ENCODE peak calls at places on chromosomes 2 and 18, in eight cellular contexts. B is pons; C is ureter; T is omental fat pad; H is stimulated activated CD4-positive, alpha-beta T cell treated with anti-CD3 and anti-CD28 coated beads, Interleukin-12 subunit alpha, Interleukin-12 subunit beta, amount 100 ng/mL, for 24 hours; F is SJSA1; Y is NCI-H2029; V is naive thymus-derived CD8-positive, alpha-beta T cell. A is an unnamed sample.

GRCh38 chr18:48680871-48681270 is 142.0 kb downstream of the CTIF start:
- DNase-seq in B (peak; percentile 68), C (peak; percentile 79), T (no peak), H (no peak), F (no peak), Y (no peak), V (no peak), A (peak; percentile 27)

GRCh38 chr2:225766431-225766830 is 366.9 kb downstream of the NYAP2 start:
- DNase-seq in B (no peak), C (no peak), T (no peak), H (no peak), F (no peak), Y (no peak), V (no peak), A (no peak)

GRCh38 chr18:54444309-54444914 is 86.7 kb downstream of the C18orf54 start:
- DNase-seq in B (peak; percentile 53), C (peak; percentile 55), T (no peak), H (peak; percentile 29), F (no peak), Y (no peak), V (no peak), A (peak; percentile 88)

GRCh38 chr18:8990276-8991031 is 112.0 kb upstream of the NDUFV2 start:
- DNase-seq in B (peak; percentile 11), C (no peak), T (no peak), H (no peak), F (no peak), Y (no peak), V (no peak), A (peak; percentile 41)

GRCh38 chr18:9101730-9102390 is 639 bp upstream of the NDUFV2 start:
- DNase-seq in B (peak; percentile 70), C (no peak), T (no peak), H (no peak), F (no peak), Y (peak; percentile 55), V (no peak), A (peak; percentile 62)

GRCh38 chr2:191165190-191165643 is 14.4 kb upstream of the STAT4 start:
- DNase-seq in B (peak; percentile 80), C (no peak), T (no peak), H (no peak), F (no peak), Y (no peak), V (no peak), A (peak; percentile 74)

GRCh38 chr2:64943387-64944150 is 45.6 kb upstream of the SLC1A4 start:
- DNase-seq in B (peak; percentile 72), C (peak; percentile 55), T (no peak), H (no peak), F (peak; percentile 61), Y (peak; percentile 56), V (no peak), A (peak; percentile 78)

GRCh38 chr2:106798826-106799552 is 87.0 kb downstream of the ST6GAL2 start:
- DNase-seq in B (no peak), C (no peak), T (no peak), H (no peak), F (no peak), Y (no peak), V (no peak), A (no peak)

GRCh38 chr2:105886680-105887079 is 142.0 kb downstream of the NCK2 start:
- DNase-seq in B (no peak), C (no peak), T (no peak), H (no peak), F (no peak), Y (no peak), V (no peak), A (no peak)

GRCh38 chr2:173881466-173881865 is 83.7 kb downstream of the SP3 start:
- DNase-seq in B (peak; percentile 19), C (no peak), T (no peak), H (no peak), F (no peak), Y (peak; percentile 15), V (no peak), A (no peak)

GRCh38 chr2:178256382-178257053 is 62.2 kb downstream of the OSBPL6 start:
- DNase-seq in B (no peak), C (no peak), T (no peak), H (no peak), F (no peak), Y (no peak), V (no peak), A (peak; percentile 21)

GRCh38 chr2:156132941-156133340 is 199.6 kb downstream of the NR4A2 start:
- DNase-seq in B (no peak), C (no peak), T (no peak), H (no peak), F (no peak), Y (no peak), V (no peak), A (no peak)

GRCh38 chr2:108971661-108972566 is 17.1 kb downstream of the EDAR start:
- DNase-seq in B (no peak), C (no peak), T (no peak), H (no peak), F (no peak), Y (no peak), V (no peak), A (no peak)

GRCh38 chr2:112162956-112163355 is 24.8 kb downstream of the FBLN7 start:
- DNase-seq in B (no peak), C (no peak), T (no peak), H (no peak), F (no peak), Y (no peak), V (no peak), A (no peak)

GRCh38 chr2:160156665-160157064 is 43.4 kb downstream of the ITGB6 start:
- DNase-seq in B (no peak), C (no peak), T (no peak), H (no peak), F (no peak), Y (no peak), V (no peak), A (peak; percentile 14)

GRCh38 chr18:23069481-23069880 is 65.8 kb upstream of the CABLES1 start:
- DNase-seq in B (no peak), C (no peak), T (no peak), H (no peak), F (no peak), Y (no peak), V (peak; percentile 11), A (no peak)

GRCh38 chr2:15840173-15840572 is 100.2 kb upstream of the MYCN start:
- DNase-seq in B (no peak), C (peak; percentile 59), T (no peak), H (no peak), F (no peak), Y (no peak), V (no peak), A (no peak)

GRCh38 chr2:11117776-11118175 is 37.5 kb upstream of the SLC66A3 start:
- DNase-seq in B (no peak), C (no peak), T (no peak), H (no peak), F (no peak), Y (no peak), V (no peak), A (no peak)

A was measured in astrocyte of the hippocampus.